ENCODE peak calls at places on chromosomes 7 and 10, in eight cellular contexts. Q, W, N, P, U, B, L and F are unnamed samples.
A peak's percentile ranks its signal among the peaks of the same experiment; 100 is the strongest.

GRCh38 chr7:149281508-149282330 is 19.7 kb downstream of the ZNF783 start:
- DNase-seq in Q (no peak), W (no peak), N (no peak), P (no peak), U (no peak), B (no peak), L (no peak), F (no peak)

GRCh38 chr10:8416755-8417154 is 362.3 kb downstream of the GATA3 start:
- DNase-seq in Q (no peak), W (no peak), N (no peak), P (no peak), U (no peak), B (no peak), L (no peak), F (no peak)

GRCh38 chr7:33243319-33243881 is 114.0 kb downstream of the BBS9 start:
- DNase-seq in Q (peak; percentile 55), W (peak; percentile 27), N (no peak), P (peak; percentile 70), U (no peak), B (no peak), L (no peak), F (no peak)

GRCh38 chr7:18116661-18117060 is 89.0 kb upstream of the PRPS1L1 start:
- DNase-seq in Q (no peak), W (no peak), N (no peak), P (no peak), U (no peak), B (no peak), L (no peak), F (no peak)

GRCh38 chr10:118102116-118102515 is 55.4 kb upstream of the RAB11FIP2 start:
- DNase-seq in Q (no peak), W (no peak), N (no peak), P (no peak), U (no peak), B (no peak), L (no peak), F (no peak)

GRCh38 chr7:140726304-140726703 is 29.8 kb downstream of the NDUFB2 start:
- DNase-seq in Q (no peak), W (no peak), N (no peak), P (peak; percentile 23), U (no peak), B (no peak), L (no peak), F (no peak)

GRCh38 chr7:3283130-3283704 is 17.8 kb upstream of the SDK1 start:
- DNase-seq in Q (peak; percentile 67), W (no peak), N (no peak), P (no peak), U (no peak), B (no peak), L (no peak), F (no peak)

GRCh38 chr7:22723171-22723601 is 3.8 kb upstream of the IL6 start:
- DNase-seq in Q (no peak), W (no peak), N (no peak), P (peak; percentile 47), U (no peak), B (no peak), L (no peak), F (no peak)

GRCh38 chr7:69429817-69430501 is 168.3 kb upstream of the AUTS2 start:
- DNase-seq in Q (no peak), W (no peak), N (no peak), P (no peak), U (no peak), B (peak; percentile 41), L (peak; percentile 22), F (no peak)

GRCh38 chr7:105773030-105773460 is 103.4 kb downstream of the ATXN7L1 start:
- DNase-seq in Q (no peak), W (no peak), N (no peak), P (no peak), U (no peak), B (no peak), L (no peak), F (no peak)

GRCh38 chr7:146948708-146949107 is 832.1 kb downstream of the CNTNAP2 start:
- DNase-seq in Q (no peak), W (no peak), N (no peak), P (no peak), U (no peak), B (no peak), L (no peak), F (no peak)

GRCh38 chr7:12941512-12941911 is 254.1 kb downstream of the ARL4A start:
- DNase-seq in Q (peak; percentile 56), W (no peak), N (no peak), P (no peak), U (no peak), B (no peak), L (no peak), F (no peak)

GRCh38 chr10:131048595-131048994 is 262.9 kb downstream of the TCERG1L start:
- DNase-seq in Q (no peak), W (no peak), N (no peak), P (no peak), U (no peak), B (no peak), L (no peak), F (no peak)

DNA sequence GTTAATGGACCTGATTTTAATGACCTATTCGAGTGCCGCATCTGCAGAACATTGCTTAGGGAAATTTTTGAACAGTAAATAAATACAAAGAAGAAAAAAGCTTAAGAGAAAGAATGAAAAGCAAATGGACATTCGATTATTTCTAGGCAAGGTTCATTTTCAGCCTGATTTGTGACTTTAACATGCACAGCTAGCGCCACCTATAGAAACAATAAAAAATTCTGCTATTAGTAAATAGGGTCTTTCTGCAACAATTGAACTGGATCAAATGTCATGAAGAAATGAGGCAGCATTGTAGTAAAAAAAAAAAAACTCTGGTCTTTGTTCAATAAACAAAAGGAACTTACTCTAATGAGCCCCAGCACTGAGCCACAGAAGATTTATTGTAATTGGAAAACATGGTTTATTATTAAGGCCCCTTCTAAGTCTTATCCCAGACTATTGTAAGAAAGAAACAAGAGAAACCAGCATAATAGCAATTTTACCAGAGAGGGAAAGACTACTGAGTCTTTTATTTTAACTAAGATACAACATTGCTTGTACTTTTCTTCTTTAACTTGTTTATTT is 41.4 kb upstream of the GHITM start:
- DNase-seq in Q (no peak), W (no peak), N (no peak), P (peak; percentile 10), U (no peak), B (no peak), L (no peak), F (no peak)
- TF ChIP-seq CTCF in Q (peak; percentile 65), W (peak; percentile 58), N (peak; percentile 54), P (peak; percentile 67), U (peak; percentile 57), B (no peak), L (peak; percentile 61), F (peak; percentile 76)

DNA sequence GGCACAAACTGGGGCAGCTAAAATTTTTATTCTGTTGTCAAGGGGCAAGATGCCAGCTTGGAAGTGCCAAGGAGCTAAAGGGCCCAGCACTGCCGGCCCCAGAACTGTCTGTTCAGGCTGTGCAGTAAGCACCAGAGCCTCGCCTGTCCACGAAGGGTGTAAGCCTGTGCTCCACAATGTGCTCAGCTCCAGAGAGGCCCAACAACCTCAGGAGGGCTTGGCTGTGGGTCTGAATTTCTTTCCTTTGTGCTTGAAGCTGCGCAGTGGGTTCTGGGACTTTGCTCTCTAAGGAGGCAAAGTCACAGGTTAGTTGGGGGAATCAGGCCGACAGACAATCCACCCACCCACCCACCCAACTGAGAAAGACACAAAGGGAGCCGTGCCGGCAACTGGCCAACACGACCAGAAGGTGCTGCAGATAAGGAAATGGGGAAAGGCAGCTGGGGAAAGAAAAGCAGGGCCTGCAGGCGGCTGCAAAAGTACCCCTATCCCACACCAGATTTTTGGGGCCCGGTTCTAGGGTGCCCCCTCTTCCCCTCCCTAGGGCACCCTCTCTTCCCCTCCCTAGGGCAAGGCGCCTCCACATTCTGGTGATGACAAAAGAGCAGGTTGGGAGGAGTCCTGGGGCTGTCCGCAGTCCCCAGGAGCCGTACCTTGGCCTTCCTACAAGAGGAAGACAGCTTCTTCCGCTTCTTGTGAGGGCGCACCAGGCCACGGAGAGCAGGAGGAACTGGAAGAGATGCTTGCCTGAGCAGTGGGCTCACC is 7.7 kb downstream of the DDX56 start:
- DNase-seq in Q (no peak), W (no peak), N (no peak), P (no peak), U (no peak), B (no peak), L (no peak), F (no peak)
- TF ChIP-seq CTCF in Q (peak; percentile 52), W (no peak), N (no peak), P (no peak), U (no peak), B (no peak), L (peak; percentile 52), F (peak; percentile 19)

GRCh38 chr10:34251177-34251576 is 563.9 kb downstream of the PARD3 start:
- DNase-seq in Q (no peak), W (no peak), N (no peak), P (no peak), U (no peak), B (no peak), L (no peak), F (no peak)

GRCh38 chr10:34252111-34252510 is 563.0 kb downstream of the PARD3 start:
- DNase-seq in Q (no peak), W (no peak), N (no peak), P (no peak), U (no peak), B (no peak), L (no peak), F (no peak)

GRCh38 chr10:34247560-34247959 is 567.5 kb downstream of the PARD3 start:
- DNase-seq in Q (no peak), W (no peak), N (no peak), P (no peak), U (no peak), B (no peak), L (no peak), F (no peak)

GRCh38 chr10:34250722-34251121 is 564.4 kb downstream of the PARD3 start:
- DNase-seq in Q (no peak), W (no peak), N (no peak), P (no peak), U (no peak), B (no peak), L (no peak), F (no peak)

DNA sequence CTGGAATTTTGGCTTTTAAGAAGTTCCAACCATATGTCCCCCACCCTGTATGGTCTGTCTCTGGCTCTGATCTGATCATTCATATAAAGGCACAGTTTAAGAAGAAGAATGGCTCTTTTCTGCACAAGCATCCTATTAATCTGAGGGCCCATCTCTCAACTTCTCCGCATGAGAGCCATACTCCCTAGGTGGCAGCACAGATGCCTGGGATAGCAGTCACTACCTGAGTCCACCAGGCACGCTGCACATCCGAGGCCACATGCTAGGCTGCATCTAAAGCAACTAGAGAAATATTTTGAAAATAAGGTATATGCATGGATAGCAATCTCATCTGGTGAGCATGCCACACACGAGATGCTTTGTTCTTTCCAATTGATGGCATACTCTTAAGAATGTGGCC is 565.5 kb downstream of the PARD3 start:
- DNase-seq in Q (peak; percentile 13), W (no peak), N (no peak), P (no peak), U (no peak), B (no peak), L (no peak), F (no peak)
- TF ChIP-seq CTCF in Q (no peak), W (no peak), N (peak; percentile 30), P (no peak), U (no peak), B (no peak), L (no peak), F (no peak)

DNA sequence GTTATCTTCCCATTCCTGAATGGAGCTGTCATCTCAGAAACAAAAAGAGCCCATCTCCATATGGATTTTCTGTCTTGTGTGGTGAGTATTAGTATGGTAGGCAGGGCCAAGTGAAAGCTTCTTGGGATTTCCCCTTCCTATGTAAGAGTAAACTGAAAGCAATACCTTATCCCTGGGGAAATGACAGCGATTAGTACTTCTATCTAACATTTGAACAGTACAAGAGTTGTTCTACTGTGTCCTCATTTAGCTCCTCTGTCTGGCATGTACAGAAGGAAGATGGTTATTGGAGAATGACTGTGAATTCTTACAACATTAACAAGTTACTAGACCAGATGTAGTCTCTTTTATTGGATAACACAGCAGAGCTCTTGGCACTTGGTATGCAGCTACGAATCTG is 17.9 kb upstream of the TRIL start:
- DNase-seq in Q (no peak), W (no peak), N (no peak), P (no peak), U (no peak), B (no peak), L (no peak), F (no peak)
- TF ChIP-seq CTCF in Q (no peak), W (no peak), N (no peak), P (no peak), U (no peak), B (no peak), L (no peak), F (no peak)